ENCODE peak calls at places on chromosomes 13 and 19, in four cellular contexts. C, J, T and W are unnamed samples.

GRCh38 chr13:108060111-108060510 is 155.2 kb downstream of the LIG4 start:
- DNase-seq in C (no peak), J (no peak), T (no peak), W (no peak)

GRCh38 chr19:13154911-13155471 is 4.8 kb downstream of the IER2 start:
- DNase-seq in C (peak), J (no peak), T (peak), W (no peak)

GRCh38 chr19:51473009-51473707 is 5.2 kb upstream of the CEACAM18 start:
- DNase-seq in C (peak), J (peak), T (peak), W (peak)

GRCh38 chr13:51342706-51343105 is 3.2 kb downstream of the SERPINE3 start:
- DNase-seq in C (no peak), J (no peak), T (no peak), W (no peak)

GRCh38 chr13:75766636-75767035 is 130.5 kb downstream of the LMO7 start:
- DNase-seq in C (no peak), J (no peak), T (no peak), W (no peak)

GRCh38 chr19:58118979-58119733 is 21.1 kb upstream of the ZSCAN18 start:
- DNase-seq in C (no peak), J (no peak), T (no peak), W (no peak)

GRCh38 chr13:20803180-20803965 is 29.6 kb upstream of the EEF1AKMT1 start:
- DNase-seq in C (peak), J (no peak), T (no peak), W (no peak)

GRCh38 chr19:49824662-49825061 is 6.6 kb downstream of the MED25 start:
- DNase-seq in C (no peak), J (no peak), T (no peak), W (no peak)

GRCh38 chr13:35888327-35888940 is 242.7 kb downstream of the DCLK1 start:
- DNase-seq in C (no peak), J (no peak), T (no peak), W (no peak)

GRCh38 chr13:29535663-29536655 is 59.5 kb downstream of the SLC7A1 start:
- DNase-seq in C (no peak), J (no peak), T (no peak), W (no peak)

GRCh38 chr13:59337070-59337469 is 826.7 kb downstream of the DIAPH3 start:
- DNase-seq in C (no peak), J (no peak), T (no peak), W (no peak)

GRCh38 chr19:47503823-47504145 is 11.1 kb downstream of the NAPA start:
- DNase-seq in C (no peak), J (no peak), T (no peak), W (no peak)

GRCh38 chr13:84487681-84488080 is 605.4 kb upstream of the SLITRK1 start:
- DNase-seq in C (no peak), J (no peak), T (no peak), W (no peak)

GRCh38 chr13:85434927-85435326 is 364.3 kb downstream of the SLITRK6 start:
- DNase-seq in C (no peak), J (no peak), T (no peak), W (no peak)

GRCh38 chr19:16070366-16070990 is 5.8 kb upstream of the TPM4 start:
- DNase-seq in C (peak), J (no peak), T (peak), W (no peak)

GRCh38 chr13:22000191-22000590 is 329.3 kb downstream of the FGF9 start:
- DNase-seq in C (no peak), J (no peak), T (no peak), W (no peak)

GRCh38 chr19:42108527-42109389 is 23.5 kb downstream of the POU2F2 start:
- DNase-seq in C (peak), J (peak), T (peak), W (peak)

GRCh38 chr19:51688665-51689571 is 4.2 kb upstream of the SPACA6 start:
- DNase-seq in C (peak), J (no peak), T (peak), W (peak)

GRCh38 chr13:22265563-22265962 is 594.7 kb downstream of the FGF9 start:
- DNase-seq in C (no peak), J (no peak), T (no peak), W (no peak)

DNA sequence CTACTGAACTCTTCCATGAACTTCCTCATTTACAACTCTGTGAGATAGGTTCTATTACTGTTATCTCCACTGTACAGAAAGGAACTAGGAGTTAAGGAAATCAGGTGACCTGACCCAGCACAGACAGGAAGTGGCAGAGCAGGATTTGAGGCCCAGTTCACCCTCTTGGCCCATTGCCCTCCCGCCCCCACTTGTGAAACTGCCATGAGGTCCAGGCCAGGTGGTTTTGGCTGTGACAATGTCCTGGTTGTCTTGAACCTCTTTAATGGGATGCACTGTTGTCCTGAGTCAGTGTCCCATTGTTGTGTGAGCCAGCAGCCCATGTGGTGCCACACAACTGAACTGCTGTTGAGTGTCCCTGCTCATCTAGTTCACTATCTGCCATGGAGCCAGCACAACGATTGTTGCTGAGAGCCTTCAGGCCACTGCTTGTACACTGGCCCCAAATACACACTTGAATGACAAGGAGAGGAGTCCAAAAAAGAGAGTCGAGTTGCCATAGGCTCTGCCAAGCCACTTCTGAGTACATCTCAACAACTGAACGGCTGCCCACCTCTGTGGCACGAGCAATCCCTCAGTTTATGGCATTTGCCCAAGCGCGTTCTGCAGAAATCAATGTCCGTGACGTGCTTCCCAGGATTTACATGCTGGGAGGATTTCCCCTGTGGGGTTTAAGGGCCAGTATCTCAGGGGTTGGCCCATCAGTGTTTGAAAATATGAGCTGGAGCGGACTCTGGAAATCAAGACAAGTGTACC is 484.6 kb downstream of the TSHZ3 start:
- DNase-seq in C (no peak), J (no peak), T (no peak), W (no peak)
- TF ChIP-seq FOXK2 in C (no peak), J (no peak), T (no peak), W (no peak)

GRCh38 chr13:104580931-104581330 is 1514.7 kb upstream of the SLC10A2 start:
- DNase-seq in C (no peak), J (no peak), T (no peak), W (no peak)
- TF ChIP-seq FOXK2 in C (no peak), J (no peak), T (no peak), W (no peak)

DNA sequence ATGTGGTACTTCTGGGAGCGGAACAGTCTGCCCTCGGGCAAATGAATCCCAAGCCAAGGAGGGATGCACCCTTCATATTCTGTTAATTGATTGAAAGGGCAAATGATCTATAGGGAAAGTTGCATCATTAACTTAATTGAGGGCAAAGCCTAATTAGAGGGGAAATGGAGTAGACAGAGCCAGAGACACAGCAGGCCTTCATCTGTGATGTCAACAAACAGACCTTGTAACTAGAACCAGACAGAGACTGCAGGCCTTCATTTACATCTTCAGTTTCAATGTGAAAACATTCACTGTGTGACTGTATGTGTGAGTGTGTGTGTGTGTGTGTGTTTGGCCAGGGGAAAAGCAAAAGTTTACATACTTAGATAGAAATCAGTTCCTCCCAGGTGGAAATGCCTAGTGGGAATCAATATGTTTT is 126.4 kb downstream of the SPRY2 start:
- DNase-seq in C (no peak), J (no peak), T (no peak), W (no peak)
- TF ChIP-seq FOXK2 in C (no peak), J (no peak), T (no peak), W (no peak)

GRCh38 chr19:33904681-33905080 is 108.0 kb downstream of the KCTD15 start:
- DNase-seq in C (no peak), J (no peak), T (peak), W (no peak)
- TF ChIP-seq FOXK2 in C (no peak), J (no peak), T (no peak), W (no peak)

DNA sequence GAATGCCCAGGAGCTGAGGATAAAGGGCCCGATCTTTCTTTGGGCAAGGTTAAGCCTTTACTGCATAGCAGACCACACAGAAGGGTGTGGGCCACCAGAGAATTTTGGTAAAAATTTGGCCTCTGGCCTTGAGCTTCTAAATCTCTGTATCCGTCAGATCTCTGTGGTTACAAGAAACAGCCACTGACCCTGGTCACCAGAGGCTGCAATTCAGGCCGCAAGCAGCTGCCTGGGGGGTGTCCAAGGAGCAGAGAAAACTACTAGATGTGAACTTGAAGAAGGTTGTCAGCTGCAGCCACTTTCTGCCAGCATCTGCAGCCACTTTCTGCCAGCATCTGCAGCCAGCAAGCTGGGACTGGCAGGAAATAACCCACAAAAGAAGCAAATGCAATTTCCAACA is 8.6 kb upstream of the CEACAM19 start:
- DNase-seq in C (no peak), J (no peak), T (no peak), W (no peak)
- TF ChIP-seq FOXK2 in C (no peak), J (no peak), T (no peak), W (no peak)

DNA sequence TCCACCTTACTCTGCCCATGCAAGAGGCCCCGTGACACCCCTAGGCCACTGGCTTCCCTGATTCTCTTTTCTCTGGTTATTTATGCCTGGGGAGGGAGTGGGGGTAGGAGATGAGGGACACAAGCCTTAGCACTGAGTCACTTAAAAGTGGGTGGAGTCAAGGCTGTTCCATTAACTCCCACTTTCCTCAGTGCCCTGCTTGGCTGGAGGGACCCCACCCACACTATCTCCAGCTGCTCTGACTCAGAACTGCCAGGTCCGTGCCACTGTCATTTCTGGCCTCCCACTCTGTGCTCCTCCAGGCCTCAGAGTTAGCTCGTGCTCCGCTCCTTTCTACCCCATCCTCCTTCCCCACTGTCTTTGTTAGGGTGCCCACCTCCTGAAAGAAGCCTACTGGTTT is 113.4 kb upstream of the UQCRFS1 start:
- DNase-seq in C (peak), J (no peak), T (no peak), W (no peak)
- TF ChIP-seq FOXK2 in C (no peak), J (no peak), T (no peak), W (no peak)

DNA sequence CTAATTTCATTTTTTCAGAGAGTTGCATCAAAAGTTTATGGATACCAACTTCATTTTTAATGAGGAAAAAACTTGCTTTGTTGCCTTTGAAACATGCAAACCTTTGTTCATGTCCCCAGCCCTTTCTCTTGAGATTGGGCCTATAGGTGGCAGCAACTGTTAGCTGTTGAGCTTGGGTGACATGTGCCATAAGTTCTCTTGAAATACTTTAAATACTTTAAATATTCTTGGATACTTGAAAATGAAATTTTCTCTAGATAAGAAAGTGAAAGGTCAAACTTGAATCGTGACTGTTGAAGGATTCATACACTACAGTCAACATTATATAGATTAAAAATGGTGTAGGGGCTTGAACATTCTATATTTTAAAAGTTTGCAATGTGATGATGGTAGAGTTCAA is 294.9 kb downstream of the NDFIP2 start:
- DNase-seq in C (no peak), J (no peak), T (peak), W (peak)
- TF ChIP-seq FOXK2 in C (no peak), J (no peak), T (no peak), W (no peak)

GRCh38 chr13:111337741-111338140 is 17.3 kb downstream of the TEX29 start:
- DNase-seq in C (no peak), J (no peak), T (no peak), W (no peak)
- TF ChIP-seq FOXK2 in C (no peak), J (no peak), T (no peak), W (no peak)